ENCODE peak calls at places on chromosomes 6 and 20, in ten cellular contexts. One of them, this sample, is unnamed.

GRCh38 chr6:96015321-96015790 is 418 bp upstream of the FUT9 start:
- DNase-seq in Calu3: peak; percentile 53
- DNase-seq in CD8-positive, alpha-beta T cell: no peak
- DNase-seq in nephron progenitor cell: peak; percentile 59
- DNase-seq in HT1080: peak; percentile 67
- DNase-seq in GOT3: no peak
- DNase-seq in stimulated activated CD4-positive, alpha-beta T cell treated with anti-CD3 and anti-CD28 coated beads, Interleukin-4, amount 100 ng/mL, for 4 hours: no peak
- DNase-seq in Kasumi-1: no peak
- DNase-seq in hepatocyte: peak; percentile 39
- DNase-seq in COLO829: no peak
- DNase-seq in this sample: peak; percentile 9

GRCh38 chr6:901696-902455 is 208.9 kb upstream of the EXOC2 start:
- DNase-seq in stimulated activated CD4-positive, alpha-beta T cell treated with anti-CD3 and anti-CD28 coated beads, Interleukin-4, amount 100 ng/mL, for 4 hours: no peak
- DNase-seq in Kasumi-1: no peak
- DNase-seq in GOT3: no peak
- DNase-seq in nephron progenitor cell: no peak
- DNase-seq in HT1080: no peak
- DNase-seq in CD8-positive, alpha-beta T cell: no peak
- DNase-seq in Calu3: no peak
- DNase-seq in COLO829: no peak
- DNase-seq in hepatocyte: peak; percentile 61
- DNase-seq in this sample: no peak

GRCh38 chr20:56091635-56092180 is 86.4 kb upstream of the CBLN4 start:
- DNase-seq in hepatocyte: no peak
- DNase-seq in CD8-positive, alpha-beta T cell: no peak
- DNase-seq in stimulated activated CD4-positive, alpha-beta T cell treated with anti-CD3 and anti-CD28 coated beads, Interleukin-4, amount 100 ng/mL, for 4 hours: no peak
- DNase-seq in Kasumi-1: no peak
- DNase-seq in GOT3: no peak
- DNase-seq in Calu3: no peak
- DNase-seq in nephron progenitor cell: no peak
- DNase-seq in HT1080: peak; percentile 49
- DNase-seq in COLO829: no peak
- DNase-seq in this sample: no peak

GRCh38 chr6:118982256-118982911 is 47.4 kb upstream of the MCM9 start:
- DNase-seq in hepatocyte: no peak
- DNase-seq in COLO829: no peak
- DNase-seq in nephron progenitor cell: no peak
- DNase-seq in Kasumi-1: no peak
- DNase-seq in HT1080: no peak
- DNase-seq in stimulated activated CD4-positive, alpha-beta T cell treated with anti-CD3 and anti-CD28 coated beads, Interleukin-4, amount 100 ng/mL, for 4 hours: no peak
- DNase-seq in GOT3: no peak
- DNase-seq in Calu3: no peak
- DNase-seq in CD8-positive, alpha-beta T cell: no peak
- DNase-seq in this sample: no peak

GRCh38 chr20:51237278-51237677 is 214.4 kb upstream of the KCNG1 start:
- DNase-seq in Calu3: no peak
- DNase-seq in hepatocyte: no peak
- DNase-seq in COLO829: no peak
- DNase-seq in stimulated activated CD4-positive, alpha-beta T cell treated with anti-CD3 and anti-CD28 coated beads, Interleukin-4, amount 100 ng/mL, for 4 hours: no peak
- DNase-seq in GOT3: no peak
- DNase-seq in Kasumi-1: no peak
- DNase-seq in nephron progenitor cell: no peak
- DNase-seq in HT1080: no peak
- DNase-seq in CD8-positive, alpha-beta T cell: no peak
- DNase-seq in this sample: peak; percentile 20

GRCh38 chr6:92109256-92109655 is 1310.1 kb downstream of the EPHA7 start:
- DNase-seq in hepatocyte: no peak
- DNase-seq in CD8-positive, alpha-beta T cell: no peak
- DNase-seq in stimulated activated CD4-positive, alpha-beta T cell treated with anti-CD3 and anti-CD28 coated beads, Interleukin-4, amount 100 ng/mL, for 4 hours: no peak
- DNase-seq in Calu3: no peak
- DNase-seq in HT1080: no peak
- DNase-seq in COLO829: no peak
- DNase-seq in nephron progenitor cell: no peak
- DNase-seq in GOT3: no peak
- DNase-seq in Kasumi-1: no peak
- DNase-seq in this sample: no peak

GRCh38 chr6:14763139-14763538 is 482.7 kb upstream of the JARID2 start:
- DNase-seq in nephron progenitor cell: no peak
- DNase-seq in COLO829: peak; percentile 57
- DNase-seq in HT1080: peak; percentile 13
- DNase-seq in Kasumi-1: no peak
- DNase-seq in GOT3: no peak
- DNase-seq in CD8-positive, alpha-beta T cell: no peak
- DNase-seq in stimulated activated CD4-positive, alpha-beta T cell treated with anti-CD3 and anti-CD28 coated beads, Interleukin-4, amount 100 ng/mL, for 4 hours: no peak
- DNase-seq in hepatocyte: peak; percentile 44
- DNase-seq in Calu3: no peak
- DNase-seq in this sample: no peak

GRCh38 chr20:3887870-3888614 is 1.1 kb upstream of the PANK2 start:
- DNase-seq in stimulated activated CD4-positive, alpha-beta T cell treated with anti-CD3 and anti-CD28 coated beads, Interleukin-4, amount 100 ng/mL, for 4 hours: no peak
- DNase-seq in GOT3: no peak
- DNase-seq in Calu3: no peak
- DNase-seq in Kasumi-1: no peak
- DNase-seq in nephron progenitor cell: no peak
- DNase-seq in CD8-positive, alpha-beta T cell: no peak
- DNase-seq in hepatocyte: no peak
- DNase-seq in HT1080: no peak
- DNase-seq in COLO829: peak; percentile 45
- DNase-seq in this sample: no peak

GRCh38 chr20:21713901-21714296 is 8.4 kb downstream of the PAX1 start:
- DNase-seq in stimulated activated CD4-positive, alpha-beta T cell treated with anti-CD3 and anti-CD28 coated beads, Interleukin-4, amount 100 ng/mL, for 4 hours: no peak
- DNase-seq in CD8-positive, alpha-beta T cell: no peak
- DNase-seq in Calu3: no peak
- DNase-seq in COLO829: no peak
- DNase-seq in GOT3: no peak
- DNase-seq in nephron progenitor cell: no peak
- DNase-seq in HT1080: no peak
- DNase-seq in Kasumi-1: no peak
- DNase-seq in hepatocyte: no peak
- DNase-seq in this sample: no peak

GRCh38 chr6:28489366-28490190 is 26.0 kb downstream of the GPX6 start:
- DNase-seq in Kasumi-1: peak; percentile 88
- DNase-seq in HT1080: peak; percentile 66
- DNase-seq in GOT3: no peak
- DNase-seq in nephron progenitor cell: peak; percentile 71
- DNase-seq in COLO829: peak; percentile 79
- DNase-seq in CD8-positive, alpha-beta T cell: peak; percentile 58
- DNase-seq in Calu3: no peak
- DNase-seq in hepatocyte: peak; percentile 94
- DNase-seq in stimulated activated CD4-positive, alpha-beta T cell treated with anti-CD3 and anti-CD28 coated beads, Interleukin-4, amount 100 ng/mL, for 4 hours: peak; percentile 40
- DNase-seq in this sample: peak; percentile 83